ENCODE peak calls at places on chromosomes 4 and X, in six cellular contexts. C, N, P, V, G and E are unnamed samples.
A peak's percentile ranks its signal among the peaks of the same experiment; 100 is the strongest.

GRCh38 chr4:72613959-72614358 is 44.9 kb upstream of the ADAMTS3 start:
- DNase-seq in C (no peak), P (no peak), G (no peak), V (no peak), N (no peak), E (no peak)

GRCh38 chrX:26783512-26784225 is 567.7 kb downstream of the MAGEB5 start:
- DNase-seq in V (peak; percentile 65), C (no peak), G (peak; percentile 50), N (peak; percentile 58), P (peak; percentile 62), E (peak; percentile 12)

GRCh38 chrX:153595859-153596857 is 2.8 kb downstream of the CCNQ start:
- DNase-seq in G (no peak), V (no peak), P (no peak), N (no peak), C (no peak), E (no peak)

GRCh38 chrX:154750301-154751120 is at the start of gene GAB3:
- DNase-seq in V (no peak), C (no peak), P (peak; percentile 63), G (peak; percentile 47), N (no peak), E (peak; percentile 36)

GRCh38 chr4:110130578-110131358 is 67.6 kb downstream of the ELOVL6 start:
- DNase-seq in P (no peak), G (no peak), N (no peak), V (no peak), C (no peak), E (no peak)

GRCh38 chr4:2962099-2962455 is 1.1 kb downstream of the NOP14 start:
- DNase-seq in P (peak; percentile 47), V (no peak), G (no peak), N (no peak), C (no peak), E (no peak)

GRCh38 chr4:105093975-105094374 is 52.7 kb upstream of the TET2 start:
- DNase-seq in N (no peak), V (no peak), C (no peak), G (no peak), P (no peak), E (no peak)

GRCh38 chrX:103254921-103255455 is at the start of gene TCEAL8:
- DNase-seq in C (peak; percentile 44), V (peak; percentile 53), G (peak; percentile 89), N (peak; percentile 79), P (peak; percentile 71), E (peak; percentile 80)

DNA sequence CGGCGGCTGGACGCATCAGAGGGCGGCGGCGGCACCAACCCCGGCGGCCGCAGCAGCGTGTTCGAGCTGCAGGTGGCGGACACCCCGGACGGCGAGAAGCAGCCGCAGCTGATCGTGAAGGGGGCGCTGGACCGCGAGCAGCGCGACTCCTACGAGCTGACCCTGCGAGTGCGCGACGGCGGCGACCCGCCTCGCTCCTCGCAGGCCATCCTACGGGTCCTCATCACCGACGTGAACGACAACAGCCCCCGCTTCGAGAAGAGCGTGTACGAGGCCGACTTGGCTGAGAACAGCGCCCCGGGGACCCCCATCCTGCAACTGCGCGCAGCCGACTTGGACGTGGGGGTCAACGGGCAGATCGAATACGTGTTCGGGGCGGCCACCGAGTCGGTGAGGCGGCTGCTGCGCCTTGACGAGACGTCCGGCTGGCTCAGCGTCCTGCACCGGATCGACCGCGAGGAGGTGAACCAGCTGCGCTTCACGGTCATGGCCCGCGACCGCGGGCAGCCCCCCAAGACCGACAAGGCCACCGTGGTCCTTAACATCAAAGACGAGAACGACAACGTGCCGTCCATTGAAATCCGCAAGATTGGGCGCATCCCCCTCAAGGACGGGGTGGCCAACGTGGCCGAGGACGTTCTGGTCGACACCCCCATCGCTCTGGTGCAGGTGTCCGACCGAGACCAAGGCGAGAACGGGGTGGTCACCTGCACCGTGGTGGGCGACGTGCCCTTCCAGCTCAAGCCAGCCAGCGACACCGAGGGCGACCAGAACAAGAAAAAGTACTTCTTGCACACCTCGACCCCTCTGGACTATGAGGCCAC is 2.1 kb downstream of the PCDH7 start:
- DNase-seq in V (no peak), G (peak; percentile 31), C (no peak), P (no peak), N (no peak), E (no peak)
- TF ChIP-seq CTCF in V (no peak), G (no peak), C (no peak), P (no peak), N (no peak), E (no peak)

DNA sequence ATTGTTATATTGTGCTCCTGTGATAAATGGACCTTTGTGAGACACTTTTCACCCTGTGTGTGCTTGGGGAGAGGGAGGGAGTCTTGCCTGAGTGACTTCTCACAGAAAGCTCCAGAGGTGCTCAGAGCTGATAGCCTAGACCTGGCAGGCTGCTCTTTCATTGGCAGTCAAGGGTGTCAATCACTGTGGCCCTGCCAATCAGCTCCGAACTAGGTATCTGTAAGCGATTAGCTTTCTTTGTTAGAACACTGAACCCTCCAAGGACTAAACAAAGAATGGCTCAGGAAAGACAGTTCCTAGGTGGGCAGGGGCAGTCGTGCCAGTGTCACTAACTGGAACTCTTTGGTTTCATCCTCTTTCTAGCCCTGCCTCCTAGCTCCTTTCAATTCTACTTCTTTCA is 2.7 kb upstream of the NALF2 start:
- DNase-seq in N (no peak), V (peak; percentile 52), P (peak; percentile 12), G (no peak), C (no peak), E (peak; percentile 67)
- H3K27me3 ChIP-seq in N (peaks cover 27% of the 10 kb centered on the region), V (no peaks in the 10 kb centered on the region), P (no peaks in the 10 kb centered on the region), G (peaks cover 8% of the 10 kb centered on the region), C (peaks cover 12% of the 10 kb centered on the region), E (no peaks in the 10 kb centered on the region)

GRCh38 chrX:115970718-115971117 is 199.8 kb upstream of the AGTR2 start:
- DNase-seq in G (no peak), P (no peak), V (no peak), N (no peak), C (no peak), E (no peak)

GRCh38 chrX:115966920-115967319 is 203.6 kb upstream of the AGTR2 start:
- DNase-seq in N (no peak), C (no peak), P (no peak), G (no peak), V (no peak), E (no peak)

GRCh38 chrX:115972717-115973116 is 197.8 kb upstream of the AGTR2 start:
- DNase-seq in N (no peak), P (no peak), C (no peak), G (peak; percentile 43), V (no peak), E (no peak)

GRCh38 chrX:115968436-115969252 is 201.9 kb upstream of the AGTR2 start:
- DNase-seq in G (peak; percentile 77), P (peak; percentile 9), C (no peak), V (no peak), N (no peak), E (peak; percentile 39)
- TF ChIP-seq CTCF in G (peak; percentile 34), P (no peak), C (no peak), V (no peak), N (no peak), E (no peak)

DNA sequence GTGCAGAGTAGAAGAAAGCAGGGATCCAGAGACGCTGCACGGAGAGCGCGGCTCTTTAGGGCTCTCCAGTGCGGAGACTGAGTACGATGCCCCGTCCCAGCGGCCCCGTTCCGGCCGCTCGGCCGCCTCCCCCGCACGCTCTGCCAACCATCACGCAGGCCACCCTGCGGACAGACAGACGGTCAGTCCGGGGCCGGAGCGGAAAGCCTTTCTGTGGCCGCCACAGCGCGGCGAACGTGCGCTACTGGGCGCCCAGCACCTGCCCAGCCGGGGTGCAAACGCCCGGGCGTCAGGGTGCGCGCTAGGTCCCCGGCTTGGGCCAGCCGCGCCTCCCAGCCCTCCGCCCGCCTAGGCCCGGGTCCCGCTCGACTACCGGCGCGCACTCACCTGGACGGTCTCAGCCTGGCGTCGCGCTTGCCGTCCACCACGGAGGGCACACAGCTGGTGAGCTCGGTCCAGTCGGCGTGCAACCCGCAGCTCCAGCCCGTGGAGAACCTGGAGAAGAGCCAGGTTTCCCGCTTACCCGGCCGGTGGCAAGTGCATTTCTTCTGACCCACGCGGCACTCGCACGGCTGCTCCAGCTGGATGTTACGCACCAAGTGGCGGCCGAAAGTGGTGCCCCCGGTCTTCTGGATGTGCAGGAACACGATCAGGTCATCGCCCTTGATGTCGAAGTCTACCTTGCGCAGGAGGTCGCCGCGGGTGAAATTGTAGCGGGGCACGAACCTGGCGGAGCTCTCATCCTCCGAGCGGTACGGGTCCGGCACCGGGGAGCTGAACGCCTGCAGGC is 1.8 kb downstream of the HS6ST2 start:
- DNase-seq in C (no peak), G (peak; percentile 15), P (no peak), N (no peak), V (no peak), E (peak; percentile 14)
- H3K27me3 ChIP-seq in C (peaks cover 29% of the 10 kb centered on the region), G (no peaks in the 10 kb centered on the region), P (no peaks in the 10 kb centered on the region), N (peaks cover 42% of the 10 kb centered on the region), V (no peaks in the 10 kb centered on the region), E (no peaks in the 10 kb centered on the region)

GRCh38 chr4:78311306-78311705 is 240.3 kb upstream of the ANXA3 start:
- DNase-seq in G (no peak), V (no peak), C (no peak), P (no peak), N (no peak), E (no peak)
- TF ChIP-seq CTCF in G (no peak), V (no peak), C (no peak), P (no peak), N (no peak), E (no peak)

GRCh38 chr4:157221426-157221894 is 932 bp downstream of the GRIA2 start:
- DNase-seq in G (no peak), P (no peak), N (no peak), C (no peak), V (no peak), E (no peak)
- H3K27me3 ChIP-seq in G (peaks cover 55% of the 10 kb centered on the region), P (no peaks in the 10 kb centered on the region), N (peaks cover 34% of the 10 kb centered on the region), C (peaks cover 26% of the 10 kb centered on the region), V (no peaks in the 10 kb centered on the region), E (peaks cover 21% of the 10 kb centered on the region)

GRCh38 chrX:135740683-135741149 is 27.3 kb downstream of the CT45A3 start:
- DNase-seq in N (peak; percentile 32), V (peak; percentile 5), C (peak; percentile 18), P (peak; percentile 64), G (no peak), E (peak; percentile 15)

GRCh38 chrX:135741192-135741715 is 26.7 kb downstream of the CT45A3 start:
- DNase-seq in N (no peak), P (no peak), G (no peak), C (no peak), V (no peak), E (no peak)

DNA sequence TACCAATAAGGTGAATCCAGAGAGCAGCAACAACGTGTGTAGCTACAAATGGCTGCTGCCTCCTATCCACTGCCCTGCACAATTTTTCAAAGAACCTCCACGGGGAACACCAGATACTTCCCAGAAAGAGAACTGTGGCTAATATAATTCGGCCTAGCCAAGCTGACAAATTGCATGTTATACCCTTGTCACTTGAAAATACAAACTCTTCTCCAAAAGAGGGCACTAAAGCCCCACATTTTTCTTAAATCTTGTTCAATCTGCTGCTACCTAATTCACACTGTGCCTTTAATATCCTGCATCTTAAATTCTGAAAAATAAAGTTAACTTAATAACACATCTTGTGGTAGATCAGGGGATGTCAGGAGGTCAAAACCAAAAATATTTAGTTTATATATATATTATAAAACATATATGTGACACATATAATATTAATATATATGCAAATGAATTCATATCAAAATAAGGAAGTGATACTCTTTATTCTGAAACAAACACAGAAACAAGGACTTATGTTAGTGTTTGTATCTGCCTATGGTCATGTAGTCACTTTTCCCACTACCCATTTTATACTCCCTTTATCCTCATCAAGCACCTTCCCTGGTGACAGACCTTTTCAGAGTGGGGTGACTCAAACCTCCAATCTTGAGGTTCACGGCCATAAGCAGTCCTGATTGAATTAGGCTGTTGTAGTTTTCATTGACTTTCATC is 24.1 kb downstream of the CT45A1 start:
- DNase-seq in N (no peak), G (no peak), V (no peak), P (peak; percentile 31), C (no peak), E (no peak)
- TF ChIP-seq CTCF in N (no peak), G (no peak), V (no peak), P (peak; percentile 21), C (no peak), E (no peak)